ENCODE peak calls at places on chromosomes 13 and 19, in eight cellular contexts. L is activated T-helper 2 cell treated with anti-CD3 and anti-CD28 coated beads, Interferon-gamma antibody, Interleukin-2, Interleukin-4, amounts not matched to agents 10 μg/mL and 5 μg/mL and 100 μg/mL, durations not matched to agents 14 hours and 24 hours and 36 hours; R is fibroblast of the aortic adventitia; J is right atrium auricular region; I is C1 segment of cervical spinal cord; E is epithelial cell of esophagus; Q is HFFc6; Y is T-helper 9 cell. B is an unnamed sample.

GRCh38 chr19:58563823-58564222 is 5.4 kb upstream of the UBE2M start:
- DNase-seq in R (no peak), I (no peak), L (no peak), Q (no peak), Y (no peak), J (no peak), E (no peak), B (no peak)

GRCh38 chr19:13132471-13133166 is 14.6 kb downstream of the NACC1 start:
- DNase-seq in I (no peak), E (no peak), Q (peak; percentile 84), Y (no peak), L (peak; percentile 70), R (peak; percentile 46), J (no peak), B (no peak)

GRCh38 chr13:40352807-40353562 is 313.5 kb downstream of the FOXO1 start:
- DNase-seq in R (peak; percentile 45), I (no peak), Y (no peak), J (peak; percentile 60), L (no peak), Q (no peak), E (no peak), B (no peak)

GRCh38 chr13:47896111-47896510 is 105.0 kb downstream of the SUCLA2 start:
- DNase-seq in J (no peak), L (no peak), Q (no peak), I (no peak), E (peak; percentile 33), Y (no peak), R (no peak), B (no peak)

GRCh38 chr19:58330458-58330857 is 3.7 kb downstream of the ZSCAN22 start:
- DNase-seq in E (peak; percentile 78), Q (peak; percentile 60), L (no peak), J (no peak), Y (no peak), I (no peak), R (peak; percentile 81), B (no peak)

GRCh38 chr19:35608250-35608649 is 4.3 kb upstream of the HAUS5 start:
- DNase-seq in Y (no peak), L (no peak), J (no peak), Q (no peak), R (no peak), I (no peak), E (no peak), B (no peak)

GRCh38 chr13:94305033-94305432 is 174.4 kb downstream of the DCT start:
- DNase-seq in E (no peak), R (no peak), J (no peak), I (no peak), Y (no peak), Q (no peak), L (no peak), B (no peak)

GRCh38 chr19:14119644-14120496 is 2.3 kb upstream of the PRKACA start:
- DNase-seq in E (no peak), Y (no peak), J (no peak), Q (no peak), I (no peak), L (no peak), R (no peak), B (no peak)

GRCh38 chr13:41193469-41193868 is 900 bp downstream of the KBTBD7 start:
- DNase-seq in E (no peak), I (no peak), Q (no peak), L (no peak), Y (no peak), R (no peak), J (no peak), B (no peak)

GRCh38 chr19:48633148-48634035 is 3.8 kb downstream of the DBP start:
- DNase-seq in Y (no peak), I (no peak), L (no peak), E (peak; percentile 70), J (no peak), R (no peak), Q (no peak), B (no peak)

B was measured in dorsolateral prefrontal cortex.